ENCODE peak calls at places on chromosome 4, in eight cellular contexts. T, P, X, R, A, S, J and V are unnamed samples.

GRCh38 chr4:40314951-40315350 is 20.2 kb upstream of the CHRNA9 start:
- DNase-seq in J (no peak), A (no peak), R (no peak), P (no peak), X (no peak), S (no peak), T (no peak), V (no peak)

GRCh38 chr4:184262901-184263300 is 45.2 kb upstream of the ENPP6 start:
- DNase-seq in P (no peak), J (no peak), X (peak), T (no peak), S (no peak), A (no peak), R (no peak), V (no peak)

GRCh38 chr4:89064848-89065247 is 7.9 kb upstream of the FAM13A start:
- DNase-seq in S (no peak), X (no peak), R (no peak), J (no peak), T (no peak), A (no peak), P (no peak), V (no peak)

GRCh38 chr4:152847376-152847775 is 67.6 kb downstream of the ARFIP1 start:
- DNase-seq in P (no peak), R (no peak), A (no peak), T (no peak), J (no peak), S (no peak), X (no peak), V (no peak)

GRCh38 chr4:3013839-3014350 is 50.5 kb downstream of the GRK4 start:
- DNase-seq in S (no peak), T (no peak), J (no peak), R (peak), A (no peak), P (no peak), X (no peak), V (no peak)

GRCh38 chr4:150080875-150081274 is 2.6 kb downstream of the DCLK2 start:
- DNase-seq in A (no peak), J (no peak), S (no peak), X (no peak), T (no peak), R (no peak), P (no peak), V (no peak)

GRCh38 chr4:105343523-105343931 is 130.3 kb downstream of the PPA2 start:
- DNase-seq in R (no peak), S (no peak), A (no peak), J (no peak), T (no peak), P (no peak), X (no peak), V (no peak)

GRCh38 chr4:8315343-8316250 is 46.0 kb downstream of the HTRA3 start:
- DNase-seq in T (no peak), X (peak), A (peak), J (no peak), P (no peak), S (peak), R (peak), V (peak)

GRCh38 chr4:84917087-84917821 is 49.2 kb downstream of the WDFY3 start:
- DNase-seq in J (no peak), X (no peak), R (no peak), P (no peak), A (no peak), S (no peak), T (no peak), V (no peak)